ENCODE peak calls at places on chromosomes 12 and 14, in five cellular contexts. G is uterus, A is prostate gland, X is heart right ventricle, D is left ventricle myocardium inferior. H is an unnamed sample.
A peak's percentile ranks its signal among the peaks of the same experiment; 100 is the strongest.

GRCh38 chr12:124031058-124031457 is 58.0 kb downstream of the ZNF664 start:
- DNase-seq in D (no peak), X (no peak), A (no peak), G (no peak), H (no peak)

GRCh38 chr14:73760598-73761586 is 46.7 kb upstream of the PNMA1 start:
- DNase-seq in D (no peak), X (no peak), G (peak; percentile 31), A (no peak), H (no peak)

GRCh38 chr12:132477703-132478432 is 12.1 kb upstream of the FBRSL1 start:
- DNase-seq in D (no peak), G (no peak), X (no peak), A (no peak), H (no peak)

GRCh38 chr14:104187931-104188726 is 49.7 kb downstream of the KIF26A start:
- DNase-seq in D (no peak), X (no peak), G (no peak), A (peak; percentile 20), H (no peak)

GRCh38 chr12:58302487-58303011 is 361.2 kb downstream of the ATP23 start:
- DNase-seq in A (peak; percentile 11), G (no peak), D (no peak), X (peak; percentile 4), H (no peak)

GRCh38 chr12:50589650-50590435 is 85.1 kb downstream of the DIP2B start:
- DNase-seq in G (no peak), D (no peak), X (no peak), A (no peak), H (no peak)

GRCh38 chr14:36319899-36320209 is 583 bp downstream of the MBIP start:
- DNase-seq in X (no peak), A (no peak), G (no peak), D (no peak), H (no peak)

GRCh38 chr12:75389061-75389460 is 1.8 kb upstream of the GLIPR1L2 start:
- DNase-seq in X (no peak), D (no peak), G (no peak), A (no peak), H (no peak)

GRCh38 chr12:104649217-104649834 is 192.6 kb downstream of the CHST11 start:
- DNase-seq in G (no peak), A (no peak), X (no peak), D (no peak), H (no peak)

GRCh38 chr14:56160058-56160457 is 41.8 kb downstream of the PELI2 start:
- DNase-seq in X (no peak), D (no peak), A (no peak), G (no peak), H (no peak)

GRCh38 chr12:22657538-22657937 is 32.6 kb downstream of the ETNK1 start:
- DNase-seq in X (no peak), A (no peak), G (no peak), D (no peak), H (no peak)

GRCh38 chr12:6097384-6097783 is 27.1 kb downstream of the VWF start:
- DNase-seq in A (no peak), X (no peak), D (no peak), G (no peak), H (no peak)

GRCh38 chr14:68020999-68021663 is 201.6 kb downstream of the RAD51B start:
- DNase-seq in X (no peak), G (no peak), A (no peak), D (no peak), H (no peak)

GRCh38 chr12:98758331-98758730 is 113.2 kb downstream of the APAF1 start:
- DNase-seq in X (no peak), A (no peak), G (peak; percentile 73), D (peak; percentile 25), H (no peak)

GRCh38 chr12:104673294-104674062 is 216.7 kb downstream of the CHST11 start:
- DNase-seq in A (no peak), G (no peak), D (no peak), X (no peak), H (no peak)

GRCh38 chr12:116116650-116117424 is 160.7 kb downstream of the MED13L start:
- DNase-seq in D (no peak), A (no peak), X (no peak), G (no peak), H (no peak)

GRCh38 chr12:81520064-81520945 is 238.8 kb downstream of the PPFIA2 start:
- DNase-seq in G (no peak), D (no peak), A (no peak), X (no peak), H (no peak)

GRCh38 chr14:47541652-47542051 is 133.8 kb downstream of the MDGA2 start:
- DNase-seq in X (no peak), A (no peak), D (no peak), G (no peak), H (no peak)

GRCh38 chr12:119153477-119154434 is 25.0 kb upstream of the HSPB8 start:
- DNase-seq in G (peak; percentile 63), D (peak; percentile 49), A (no peak), X (peak; percentile 41), H (peak; percentile 89)

GRCh38 chr12:104292872-104293794 is 10.4 kb upstream of the EID3 start:
- DNase-seq in G (no peak), X (no peak), D (no peak), A (no peak), H (no peak)

GRCh38 chr12:753401-754237 is 1.2 kb downstream of the WNK1 start:
- DNase-seq in A (peak; percentile 13), D (peak; percentile 50), G (peak; percentile 35), X (peak; percentile 39), H (peak; percentile 80)

GRCh38 chr14:81009339-81009738 is 53.9 kb downstream of the TSHR start:
- DNase-seq in X (no peak), G (no peak), D (no peak), A (no peak), H (no peak)

GRCh38 chr14:28298156-28298555 is 468.4 kb upstream of the FOXG1 start:
- DNase-seq in A (no peak), D (no peak), X (no peak), G (no peak), H (no peak)

GRCh38 chr12:28708918-28709371 is 440.1 kb upstream of the FAR2 start:
- DNase-seq in A (no peak), G (no peak), X (no peak), D (no peak), H (no peak)

GRCh38 chr12:29207120-29207519 is 58.0 kb downstream of the FAR2 start:
- DNase-seq in G (no peak), A (no peak), X (no peak), D (no peak), H (no peak)

GRCh38 chr12:95182868-95183415 is 34.3 kb downstream of the FGD6 start:
- DNase-seq in X (no peak), A (no peak), G (no peak), D (no peak), H (no peak)

GRCh38 chr12:105705765-105706164 is 375.3 kb downstream of the C12orf75 start:
- DNase-seq in G (peak; percentile 46), D (no peak), A (peak; percentile 32), X (peak; percentile 74), H (no peak)

GRCh38 chr12:112973712-112974305 is 4.5 kb upstream of the OAS2 start:
- DNase-seq in X (no peak), G (no peak), D (no peak), A (no peak), H (no peak)

GRCh38 chr14:79557309-79557708 is 654.0 kb downstream of the DIO2 start:
- DNase-seq in A (no peak), D (no peak), X (no peak), G (no peak), H (no peak)

GRCh38 chr12:14605401-14605989 is 37.8 kb upstream of the PLBD1 start:
- DNase-seq in A (no peak), X (no peak), G (no peak), D (no peak), H (no peak)

GRCh38 chr12:47912575-47912974 is 7.8 kb upstream of the VDR start:
- DNase-seq in A (no peak), D (no peak), G (no peak), X (no peak), H (no peak)
- TF ChIP-seq CTCF in A (no peak), D (no peak), G (no peak), X (no peak), H (no peak)

DNA sequence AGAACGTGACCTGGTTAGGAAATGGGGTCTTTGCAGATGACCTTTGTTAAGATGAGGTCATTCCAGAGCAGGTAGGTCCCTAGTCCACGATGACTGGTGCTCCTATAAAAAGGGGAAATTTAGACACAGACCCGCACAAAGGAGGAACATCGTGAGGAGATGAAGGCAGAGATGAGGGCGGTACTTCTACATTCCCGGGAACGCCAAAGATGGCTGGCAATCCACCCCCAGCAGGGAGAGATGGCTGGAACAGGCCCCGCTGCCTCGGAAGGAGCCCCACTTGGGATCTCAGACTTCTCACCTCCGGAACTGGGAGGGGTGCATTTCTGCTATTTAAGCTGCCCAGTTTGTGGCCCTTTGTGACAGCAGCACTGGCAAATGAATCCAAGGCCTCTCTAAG is 85.0 kb downstream of the ITPK1 start:
- DNase-seq in A (no peak), G (no peak), X (no peak), D (no peak), H (no peak)
- H3K4me1 ChIP-seq in A (peaks cover 11% of the 10 kb centered on the region), G (peaks cover 5% of the 10 kb centered on the region), X (peaks cover 4% of the 10 kb centered on the region), D (peaks cover 77% of the 10 kb centered on the region), H (peaks cover 25% of the 10 kb centered on the region)

GRCh38 chr14:106390947-106391346 is 864.6 kb downstream of the TMEM121 start:
- DNase-seq in G (no peak), D (no peak), A (no peak), X (no peak), H (no peak)

GRCh38 chr14:106390401-106390800 is 864.0 kb downstream of the TMEM121 start:
- DNase-seq in A (no peak), D (no peak), G (no peak), X (no peak), H (no peak)

GRCh38 chr14:106396999-106397398 is 870.6 kb downstream of the TMEM121 start:
- DNase-seq in A (no peak), D (no peak), G (no peak), X (no peak), H (no peak)

GRCh38 chr14:106395460-106396050 is 869.2 kb downstream of the TMEM121 start:
- DNase-seq in X (no peak), G (no peak), A (no peak), D (no peak), H (no peak)

GRCh38 chr14:106393742-106394141 is 867.4 kb downstream of the TMEM121 start:
- DNase-seq in D (no peak), A (no peak), X (no peak), G (no peak), H (no peak)
- H3K4me3 ChIP-seq in D (no peak overlapping the region), A (no peak overlapping the region), X (no peak overlapping the region), G (no peak overlapping the region), H (no peak overlapping the region)

GRCh38 chr14:75098209-75098608 is 28.6 kb downstream of the NEK9 start:
- DNase-seq in A (no peak), X (no peak), D (no peak), G (no peak), H (no peak)
- TF ChIP-seq CTCF in A (no peak), X (no peak), D (no peak), G (no peak), H (no peak)

GRCh38 chr12:120546050-120546386 is 11.9 kb downstream of the RNF10 start:
- DNase-seq in D (no peak), X (no peak), G (no peak), A (no peak), H (no peak)
- H3K4me1 ChIP-seq in D (peaks cover 100% of the 10 kb centered on the region), X (peaks cover 7% of the 10 kb centered on the region), G (no peaks in the 10 kb centered on the region), A (peaks cover 3% of the 10 kb centered on the region), H (peaks cover 46% of the 10 kb centered on the region)